ENCODE peak calls at places on chromosome 20, in ten cellular contexts. R is EH; E is fibroblast of the conjunctiva; B is stomach; P is spleen; A is BJ; Q is NCI-H69; M is testis; O is RPMI7951; S is stimulated activated CD8-positive, alpha-beta memory T cell treated with anti-CD3 and anti-CD28 coated beads, Interleukin-2, amount 100 ng/mL, for 48 hours. X is an unnamed sample.

GRCh38 chr20:56624786-56625681 is 4.1 kb upstream of the TFAP2C start:
- DNase-seq in R (no peak), E (no peak), B (no peak), P (no peak), A (no peak), Q (no peak), M (peak), O (no peak), S (no peak), X (no peak)

GRCh38 chr20:12737497-12737896 is 271.3 kb upstream of the SPTLC3 start:
- DNase-seq in R (no peak), E (no peak), B (no peak), P (no peak), A (no peak), Q (no peak), M (no peak), O (no peak), S (no peak), X (no peak)

GRCh38 chr20:59650418-59650817 is 46.1 kb downstream of the PHACTR3 start:
- DNase-seq in R (no peak), E (no peak), B (no peak), P (no peak), A (no peak), Q (no peak), M (no peak), O (no peak), S (no peak), X (no peak)

GRCh38 chr20:38152175-38153010 is 12.7 kb downstream of the TGM2 start:
- DNase-seq in R (peak), E (no peak), B (peak), P (peak), A (no peak), Q (peak), M (no peak), O (peak), S (peak), X (no peak)

GRCh38 chr20:967796-968742 is 34.0 kb downstream of the RSPO4 start:
- DNase-seq in R (peak), E (peak), B (no peak), P (no peak), A (no peak), Q (peak), M (peak), O (peak), S (no peak), X (no peak)

GRCh38 chr20:37984018-37984785 is 49.1 kb downstream of the TTI1 start:
- DNase-seq in R (no peak), E (no peak), B (peak), P (no peak), A (no peak), Q (peak), M (peak), O (no peak), S (no peak), X (no peak)

GRCh38 chr20:54340667-54341081 is 132.8 kb downstream of the PFDN4 start:
- DNase-seq in R (peak), E (peak), B (no peak), P (no peak), A (peak), Q (peak), M (no peak), O (peak), S (no peak), X (no peak)

GRCh38 chr20:62183426-62184142 is 756 bp downstream of the MTG2 start:
- DNase-seq in R (peak), E (no peak), B (no peak), P (peak), A (no peak), Q (no peak), M (no peak), O (no peak), S (no peak), X (no peak)

GRCh38 chr20:56439784-56440291 is 27.8 kb downstream of the CASS4 start:
- DNase-seq in R (peak), E (peak), B (peak), P (no peak), A (peak), Q (no peak), M (no peak), O (peak), S (no peak), X (no peak)

GRCh38 chr20:48624315-48625020 is 203.3 kb downstream of the PREX1 start:
- DNase-seq in R (no peak), E (no peak), B (no peak), P (peak), A (no peak), Q (no peak), M (no peak), O (no peak), S (no peak), X (no peak)

GRCh38 chr20:49534314-49534713 is 33.6 kb downstream of the PTGIS start:
- DNase-seq in R (peak), E (peak), B (peak), P (no peak), A (no peak), Q (peak), M (peak), O (peak), S (peak), X (peak)